ENCODE peak calls at places on chromosomes 6 and 20, in five cellular contexts. One of them, this sample, is unnamed.

GRCh38 chr6:88008821-88009220 is 38.8 kb upstream of the SPACA1 start:
- DNase-seq in breast epithelium: no peak
- DNase-seq in K562: no peak
- DNase-seq in HCT116: no peak
- DNase-seq in transverse colon: no peak
- DNase-seq in this sample: no peak

GRCh38 chr20:50187403-50188051 is 3.1 kb upstream of the CEBPB start:
- DNase-seq in breast epithelium: no peak
- DNase-seq in K562: peak; percentile 74
- DNase-seq in HCT116: no peak
- DNase-seq in transverse colon: peak; percentile 59
- DNase-seq in this sample: peak; percentile 90

GRCh38 chr6:112225691-112226090 is 28.7 kb downstream of the LAMA4 start:
- DNase-seq in breast epithelium: no peak
- DNase-seq in K562: no peak
- DNase-seq in HCT116: no peak
- DNase-seq in transverse colon: no peak
- DNase-seq in this sample: no peak

GRCh38 chr6:108653864-108654402 is 93.2 kb downstream of the FOXO3 start:
- DNase-seq in breast epithelium: no peak
- DNase-seq in K562: no peak
- DNase-seq in HCT116: no peak
- DNase-seq in transverse colon: no peak
- DNase-seq in this sample: no peak

GRCh38 chr20:25219365-25219764 is 23.9 kb downstream of the ENTPD6 start:
- DNase-seq in breast epithelium: no peak
- DNase-seq in K562: no peak
- DNase-seq in HCT116: no peak
- DNase-seq in transverse colon: no peak
- DNase-seq in this sample: no peak

GRCh38 chr20:32972181-32973076 is 31.8 kb downstream of the SUN5 start:
- DNase-seq in breast epithelium: no peak
- DNase-seq in K562: no peak
- DNase-seq in HCT116: no peak
- DNase-seq in transverse colon: peak; percentile 51
- DNase-seq in this sample: peak; percentile 89

GRCh38 chr6:167350322-167350721 is 25.4 kb downstream of the TTLL2 start:
- DNase-seq in breast epithelium: no peak
- DNase-seq in K562: no peak
- DNase-seq in HCT116: no peak
- DNase-seq in transverse colon: no peak
- DNase-seq in this sample: peak; percentile 76

GRCh38 chr20:35629432-35630145 is 14.0 kb downstream of the SPAG4 start:
- DNase-seq in breast epithelium: no peak
- DNase-seq in K562: no peak
- DNase-seq in HCT116: no peak
- DNase-seq in transverse colon: no peak
- DNase-seq in this sample: no peak

GRCh38 chr6:104956663-104957294 is at the start of gene LIN28B:
- DNase-seq in breast epithelium: no peak
- DNase-seq in K562: peak; percentile 31
- DNase-seq in HCT116: no peak
- DNase-seq in transverse colon: no peak
- DNase-seq in this sample: no peak

GRCh38 chr6:15897063-15897934 is 231.6 kb upstream of the MYLIP start:
- DNase-seq in breast epithelium: no peak
- DNase-seq in K562: no peak
- DNase-seq in HCT116: no peak
- DNase-seq in transverse colon: no peak
- DNase-seq in this sample: no peak

GRCh38 chr6:85996034-85996375 is 353.3 kb upstream of the SYNCRIP start:
- DNase-seq in breast epithelium: no peak
- DNase-seq in K562: no peak
- DNase-seq in HCT116: no peak
- DNase-seq in transverse colon: no peak
- DNase-seq in this sample: no peak

GRCh38 chr6:119361209-119361608 is 11.6 kb upstream of the MAN1A1 start:
- DNase-seq in breast epithelium: no peak
- DNase-seq in K562: no peak
- DNase-seq in HCT116: no peak
- DNase-seq in transverse colon: no peak
- DNase-seq in this sample: no peak

GRCh38 chr20:53580376-53581111 is 13.1 kb downstream of the ZNF217 start:
- DNase-seq in breast epithelium: peak; percentile 17
- DNase-seq in K562: no peak
- DNase-seq in HCT116: no peak
- DNase-seq in transverse colon: no peak
- DNase-seq in this sample: no peak

DNA sequence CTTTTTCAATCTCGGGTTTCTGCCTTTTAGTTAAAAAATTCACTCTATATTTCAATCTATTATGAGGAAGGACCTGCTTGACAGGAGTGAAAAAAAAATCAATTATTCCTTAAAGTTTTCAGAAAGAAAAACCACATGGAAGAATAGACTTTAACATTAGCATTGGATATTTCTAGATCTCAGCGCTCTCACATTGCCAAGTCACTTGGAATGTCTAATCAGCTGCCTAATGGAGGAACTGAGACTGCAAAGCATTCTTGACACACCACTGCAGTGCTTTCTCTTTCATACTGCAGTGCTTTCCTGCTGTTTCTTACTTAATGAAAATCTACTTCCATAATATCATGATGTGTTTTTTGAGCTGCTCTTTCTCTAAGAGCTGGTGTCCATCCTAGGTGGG is 20.4 kb upstream of the MCM3 start:
- DNase-seq in breast epithelium: no peak
- DNase-seq in K562: no peak
- DNase-seq in HCT116: no peak
- DNase-seq in transverse colon: no peak
- DNase-seq in this sample: no peak
- H3K4me3 ChIP-seq in breast epithelium: no peak overlapping the region
- H3K4me3 ChIP-seq in K562: no peak overlapping the region
- H3K4me3 ChIP-seq in HCT116: no peak overlapping the region
- H3K4me3 ChIP-seq in transverse colon: no peak overlapping the region
- H3K4me3 ChIP-seq in this sample: no peak overlapping the region

GRCh38 chr6:36608788-36609563 is 14.8 kb downstream of the SRSF3 start:
- DNase-seq in breast epithelium: no peak
- DNase-seq in K562: no peak
- DNase-seq in HCT116: no peak
- DNase-seq in transverse colon: no peak
- DNase-seq in this sample: no peak

GRCh38 chr6:36610041-36610440 is 15.9 kb downstream of the SRSF3 start:
- DNase-seq in breast epithelium: peak; percentile 9
- DNase-seq in K562: no peak
- DNase-seq in HCT116: no peak
- DNase-seq in transverse colon: no peak
- DNase-seq in this sample: peak; percentile 28

GRCh38 chr6:36607782-36608386 is 13.7 kb downstream of the SRSF3 start:
- DNase-seq in breast epithelium: peak; percentile 25
- DNase-seq in K562: no peak
- DNase-seq in HCT116: no peak
- DNase-seq in transverse colon: no peak
- DNase-seq in this sample: peak; percentile 25

GRCh38 chr6:36610576-36611336 is 16.6 kb downstream of the SRSF3 start:
- DNase-seq in breast epithelium: no peak
- DNase-seq in K562: no peak
- DNase-seq in HCT116: no peak
- DNase-seq in transverse colon: no peak
- DNase-seq in this sample: peak; percentile 20

GRCh38 chr6:36609582-36609981 is 15.4 kb downstream of the SRSF3 start:
- DNase-seq in breast epithelium: no peak
- DNase-seq in K562: no peak
- DNase-seq in HCT116: no peak
- DNase-seq in transverse colon: no peak
- DNase-seq in this sample: no peak
- TF ChIP-seq POLR2A in breast epithelium: no peak
- TF ChIP-seq POLR2A in K562: peak; percentile 6
- TF ChIP-seq POLR2A in HCT116: no peak
- TF ChIP-seq POLR2A in transverse colon: no peak
- TF ChIP-seq POLR2A in this sample: no peak

GRCh38 chr6:161792887-161793286 is 519.0 kb upstream of the AGPAT4 start:
- DNase-seq in breast epithelium: no peak
- DNase-seq in K562: no peak
- DNase-seq in HCT116: no peak
- DNase-seq in transverse colon: no peak
- DNase-seq in this sample: no peak
- TF ChIP-seq POLR2AphosphoS5 in breast epithelium: no peak
- TF ChIP-seq POLR2AphosphoS5 in K562: no peak
- TF ChIP-seq POLR2AphosphoS5 in HCT116: no peak
- TF ChIP-seq POLR2AphosphoS5 in transverse colon: no peak
- TF ChIP-seq POLR2AphosphoS5 in this sample: no peak

DNA sequence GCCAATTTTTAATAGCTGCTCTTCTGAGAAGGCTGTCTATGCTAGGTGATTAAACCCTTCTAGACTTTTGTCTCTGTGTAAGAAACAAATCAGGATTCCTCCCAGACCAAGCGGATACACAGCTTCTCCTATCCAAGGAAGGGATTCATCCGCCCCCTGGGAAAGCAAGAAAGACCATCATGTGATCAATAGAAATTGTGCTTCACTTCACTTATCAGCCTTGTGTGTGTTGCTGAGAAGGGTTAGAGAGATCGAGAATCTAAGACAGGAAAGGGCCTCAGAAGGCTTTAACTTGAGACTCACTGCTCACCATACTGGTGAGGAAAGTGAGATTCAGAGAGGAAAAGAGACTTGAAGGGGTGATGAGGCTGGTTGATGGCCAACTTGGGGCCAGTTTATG is 1.5 kb downstream of the ABCC10 start:
- DNase-seq in breast epithelium: no peak
- DNase-seq in K562: no peak
- DNase-seq in HCT116: no peak
- DNase-seq in transverse colon: no peak
- DNase-seq in this sample: no peak
- H3K4me3 ChIP-seq in breast epithelium: peak overlapping the region; percentile 70
- H3K4me3 ChIP-seq in K562: peak overlapping the region; percentile 69
- H3K4me3 ChIP-seq in HCT116: peak overlapping the region; percentile 96
- H3K4me3 ChIP-seq in transverse colon: peak overlapping the region; percentile 71
- H3K4me3 ChIP-seq in this sample: no peak overlapping the region

DNA sequence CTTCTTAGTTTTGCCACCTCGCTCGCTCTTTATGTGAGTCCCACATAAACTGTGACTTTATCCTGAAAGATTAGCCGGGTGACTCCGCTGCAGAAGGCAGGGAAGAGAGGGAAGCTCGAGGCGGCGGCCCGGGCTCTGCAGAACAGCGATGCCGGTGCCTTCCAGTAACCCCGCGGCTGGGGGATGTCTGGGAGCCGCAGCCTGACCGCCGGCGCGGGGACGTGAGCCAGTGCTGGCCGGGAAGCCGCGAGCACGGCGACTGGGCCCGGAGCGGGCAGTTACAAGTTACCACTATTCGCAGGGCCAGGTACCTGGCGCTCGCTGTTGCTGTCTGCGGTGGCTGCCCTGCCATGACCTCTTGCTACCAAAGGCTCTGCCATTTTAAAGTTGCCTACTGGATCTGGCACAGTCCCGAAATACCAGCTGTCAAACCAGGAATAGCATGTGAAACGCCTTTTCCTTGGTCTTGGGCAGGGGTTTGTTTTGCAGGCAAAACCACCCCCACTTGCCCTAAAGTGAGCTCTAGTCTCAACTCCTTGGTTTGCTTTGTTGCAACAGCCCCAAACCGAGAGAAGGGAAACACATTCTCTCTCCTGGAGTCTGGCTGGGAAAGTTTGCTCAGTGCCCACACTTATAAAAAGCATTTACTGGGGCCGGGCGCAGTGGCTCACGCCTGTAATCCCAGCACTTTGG is 124.0 kb upstream of the SLC2A12 start:
- DNase-seq in breast epithelium: no peak
- DNase-seq in K562: no peak
- DNase-seq in HCT116: no peak
- DNase-seq in transverse colon: no peak
- DNase-seq in this sample: peak; percentile 90
- TF ChIP-seq POLR2A in breast epithelium: no peak
- TF ChIP-seq POLR2A in K562: no peak
- TF ChIP-seq POLR2A in HCT116: no peak
- TF ChIP-seq POLR2A in transverse colon: no peak
- TF ChIP-seq POLR2A in this sample: no peak

DNA sequence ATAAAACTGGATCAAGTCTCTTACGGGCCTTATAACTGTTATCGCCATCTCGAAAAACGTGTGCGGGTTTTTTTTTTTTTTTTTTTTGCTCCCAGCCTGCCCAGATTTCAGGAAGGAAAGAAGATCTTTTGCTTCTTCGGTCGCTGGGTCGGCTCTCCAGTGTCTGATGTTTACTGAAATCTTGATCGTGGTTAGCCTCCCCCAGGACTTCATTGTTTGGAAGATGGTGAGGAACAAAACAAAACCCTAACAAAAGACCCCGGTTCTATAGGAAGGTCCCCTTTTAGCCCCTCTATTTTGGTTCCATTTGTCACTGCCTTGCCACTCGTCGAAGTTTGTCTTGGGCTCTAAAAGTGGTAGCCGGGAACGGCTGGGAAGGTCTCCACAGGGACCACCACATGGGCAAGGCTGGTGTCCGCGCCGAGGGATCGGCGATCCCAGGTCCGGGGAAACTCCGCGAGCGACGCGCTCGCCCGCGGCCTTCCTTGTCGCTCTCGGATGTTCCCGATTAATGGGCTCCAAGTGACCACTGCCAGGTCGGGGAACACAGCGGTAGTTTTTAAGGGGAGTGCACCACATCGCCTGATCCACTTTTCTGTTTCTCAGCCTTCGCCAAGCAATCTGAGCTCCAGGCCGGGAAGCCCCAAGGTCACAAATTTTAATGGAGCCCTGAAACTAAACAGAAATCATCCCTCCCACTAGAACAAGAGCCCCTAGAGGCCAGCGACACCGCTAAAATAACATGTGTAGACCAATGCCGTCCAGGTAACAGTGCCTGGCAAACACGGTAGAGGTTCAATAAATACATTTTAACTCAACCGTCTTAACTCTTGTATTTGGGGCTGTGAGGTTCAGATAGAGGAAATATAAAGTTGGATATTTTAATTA is 27.0 kb downstream of the TRIM27 start:
- DNase-seq in breast epithelium: no peak
- DNase-seq in K562: peak; percentile 68
- DNase-seq in HCT116: peak; percentile 51
- DNase-seq in transverse colon: peak; percentile 60
- DNase-seq in this sample: peak; percentile 91
- TF ChIP-seq POLR2AphosphoS5 in breast epithelium: peak; percentile 49
- TF ChIP-seq POLR2AphosphoS5 in K562: peak; percentile 55
- TF ChIP-seq POLR2AphosphoS5 in HCT116: no peak
- TF ChIP-seq POLR2AphosphoS5 in transverse colon: no peak
- TF ChIP-seq POLR2AphosphoS5 in this sample: peak; percentile 41

DNA sequence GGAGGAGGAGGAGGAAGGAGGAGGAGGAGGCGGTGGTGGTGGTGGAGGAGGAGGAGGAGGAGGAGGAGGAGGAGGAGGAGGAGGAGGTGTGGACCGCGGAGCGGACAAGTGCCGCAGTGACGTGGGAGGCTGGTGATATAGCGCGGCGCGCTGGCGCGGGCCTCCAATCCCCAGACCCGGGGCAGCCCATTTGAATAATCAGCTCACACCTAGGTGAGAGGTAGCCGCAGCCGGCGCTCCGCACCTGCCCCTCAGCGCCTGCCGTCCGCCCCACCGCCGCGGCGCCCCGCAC is 204 bp upstream of the FOXA2 start:
- DNase-seq in breast epithelium: no peak
- DNase-seq in K562: no peak
- DNase-seq in HCT116: no peak
- DNase-seq in transverse colon: peak; percentile 88
- DNase-seq in this sample: no peak
- H3K4me3 ChIP-seq in breast epithelium: peak overlapping the region; percentile 5
- H3K4me3 ChIP-seq in K562: peak overlapping the region; percentile 33
- H3K4me3 ChIP-seq in HCT116: no peak overlapping the region
- H3K4me3 ChIP-seq in transverse colon: peak overlapping the region; percentile 60
- H3K4me3 ChIP-seq in this sample: peak overlapping the region; percentile 7

GRCh38 chr6:35739645-35740517 is 3.0 kb downstream of the ARMC12 start:
- DNase-seq in breast epithelium: no peak
- DNase-seq in K562: peak; percentile 52
- DNase-seq in HCT116: no peak
- DNase-seq in transverse colon: no peak
- DNase-seq in this sample: peak; percentile 4
- TF ChIP-seq POLR2A in breast epithelium: no peak
- TF ChIP-seq POLR2A in K562: no peak
- TF ChIP-seq POLR2A in HCT116: no peak
- TF ChIP-seq POLR2A in transverse colon: no peak
- TF ChIP-seq POLR2A in this sample: no peak

This sample was measured in spleen.